ENCODE peak calls at places on chromosome 19, in five cellular contexts. J is thoracic aorta; N is bronchial epithelial cell; I is CD8-positive, alpha-beta T cell; G is dorsolateral prefrontal cortex. K is an unnamed sample.
A peak's percentile ranks its signal among the peaks of the same experiment; 100 is the strongest.

GRCh38 chr19:16594681-16595091 is 22.5 kb upstream of the SLC35E1 start:
- DNase-seq in J (no peak), N (no peak), I (peak; percentile 29), G (no peak), K (no peak)

GRCh38 chr19:47274891-47275865 is 493 bp downstream of the INAFM1 start:
- DNase-seq in J (no peak), N (no peak), I (peak; percentile 30), G (no peak), K (no peak)

GRCh38 chr19:14515501-14516047 is 2.6 kb downstream of the DNAJB1 start:
- DNase-seq in J (no peak), N (no peak), I (no peak), G (no peak), K (no peak)

GRCh38 chr19:2476451-2477140 is 669 bp downstream of the GADD45B start:
- DNase-seq in J (no peak), N (no peak), I (peak; percentile 67), G (no peak), K (peak; percentile 59)

GRCh38 chr19:56066152-56067023 is 54.7 kb downstream of the ZNF787 start:
- DNase-seq in J (no peak), N (peak; percentile 21), I (peak; percentile 66), G (no peak), K (peak; percentile 75)

GRCh38 chr19:16293133-16294085 is 31.2 kb upstream of the KLF2 start:
- DNase-seq in J (peak; percentile 63), N (peak; percentile 20), I (no peak), G (no peak), K (peak; percentile 95)

GRCh38 chr19:1263198-1263597 is 5.9 kb upstream of the CIRBP start:
- DNase-seq in J (no peak), N (no peak), I (no peak), G (no peak), K (no peak)

GRCh38 chr19:38383743-38384142 is 4.1 kb downstream of the GGN start:
- DNase-seq in J (no peak), N (no peak), I (no peak), G (no peak), K (no peak)

GRCh38 chr19:18450934-18451836 is 13.3 kb upstream of the ISYNA1 start:
- DNase-seq in J (no peak), N (no peak), I (peak; percentile 88), G (peak; percentile 86), K (peak; percentile 53)

DNA sequence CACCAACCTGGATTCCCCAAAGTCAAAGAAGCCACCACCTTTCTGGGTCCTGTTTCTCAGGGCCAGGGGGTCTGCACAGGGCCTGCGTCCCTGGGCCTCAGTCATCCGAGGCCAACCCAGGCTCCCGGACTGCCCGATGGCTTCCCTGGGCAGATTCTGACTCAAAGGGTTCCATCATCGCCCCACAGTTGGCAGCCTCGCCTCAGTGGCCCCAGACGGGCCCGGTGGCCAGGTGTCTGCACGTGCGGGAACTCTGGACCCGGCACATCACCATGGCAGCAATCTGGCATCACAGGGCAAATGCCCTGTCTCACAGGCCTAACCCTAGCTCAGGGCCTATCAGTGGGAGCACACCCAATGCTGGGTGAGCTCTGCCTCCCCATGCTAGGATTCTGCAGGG is 2.9 kb downstream of the IGFL1 start:
- DNase-seq in J (no peak), N (no peak), I (no peak), G (no peak), K (no peak)
- H3K4me3 ChIP-seq in J (no peak overlapping the region), N (no peak overlapping the region), I (no peak overlapping the region), G (no peak overlapping the region), K (no peak overlapping the region)

DNA sequence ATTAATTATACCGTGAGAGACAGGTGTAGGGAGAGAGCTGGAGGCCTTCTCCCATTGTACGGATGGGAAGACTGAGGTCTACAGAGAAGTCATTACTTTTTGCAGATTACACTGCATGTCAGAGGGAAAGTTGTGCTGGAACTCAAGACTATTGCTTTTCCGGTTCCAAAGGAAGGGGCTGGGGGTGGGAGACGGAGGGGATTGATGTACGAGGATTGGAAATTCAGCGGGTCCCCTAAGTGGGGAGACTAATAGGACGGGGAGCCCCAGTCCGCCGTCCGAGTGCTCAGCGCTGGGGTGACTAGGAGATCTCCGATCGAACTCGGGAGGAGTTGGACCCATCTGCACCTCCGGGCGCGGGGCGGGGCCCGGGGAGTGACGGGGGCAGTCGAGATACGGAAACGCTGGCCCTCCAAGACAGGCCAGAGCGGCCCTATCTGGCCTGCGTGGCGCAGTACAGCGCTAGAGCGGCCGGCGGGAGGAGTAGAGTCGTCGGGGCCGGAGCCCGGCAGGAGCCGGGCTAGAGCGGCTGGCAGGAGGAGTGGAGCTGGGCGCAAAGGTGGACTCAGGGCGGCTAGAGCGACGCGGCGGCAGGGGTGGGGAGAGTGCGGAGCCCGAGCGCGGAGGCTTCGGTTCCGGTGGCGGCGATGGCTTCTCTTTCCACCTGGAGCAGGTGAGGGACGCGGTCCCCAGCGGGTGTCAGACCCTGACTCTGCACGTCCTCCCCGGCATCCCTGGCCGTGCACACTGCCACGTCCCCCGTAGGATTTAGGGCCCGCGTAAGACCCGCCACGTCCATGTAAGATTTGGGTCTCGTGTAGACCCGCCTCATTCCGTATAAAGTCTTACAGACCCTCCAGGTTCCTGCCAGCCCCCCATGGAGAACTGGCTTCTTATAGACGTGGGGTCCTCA is 1.1 kb downstream of the ARHGEF1 start:
- DNase-seq in J (peak; percentile 67), N (peak; percentile 86), I (peak; percentile 90), G (peak; percentile 95), K (peak; percentile 99)
- TF ChIP-seq CTCF in J (no peak), N (no peak), I (no peak), G (peak; percentile 70), K (peak; percentile 6)

GRCh38 chr19:53285087-53285486 is 17.6 kb upstream of the VN1R4 start:
- DNase-seq in J (no peak), N (no peak), I (no peak), G (no peak), K (no peak)
- H3K4me3 ChIP-seq in J (no peak overlapping the region), N (no peak overlapping the region), I (no peak overlapping the region), G (no peak overlapping the region), K (no peak overlapping the region)

GRCh38 chr19:45730389-45731288 is at the start of gene FBXO46:
- DNase-seq in J (peak; percentile 94), N (peak; percentile 97), I (peak; percentile 94), G (peak; percentile 97), K (peak; percentile 98)
- TF ChIP-seq CTCF in J (no peak), N (peak; percentile 28), I (no peak), G (peak; percentile 24), K (no peak)

DNA sequence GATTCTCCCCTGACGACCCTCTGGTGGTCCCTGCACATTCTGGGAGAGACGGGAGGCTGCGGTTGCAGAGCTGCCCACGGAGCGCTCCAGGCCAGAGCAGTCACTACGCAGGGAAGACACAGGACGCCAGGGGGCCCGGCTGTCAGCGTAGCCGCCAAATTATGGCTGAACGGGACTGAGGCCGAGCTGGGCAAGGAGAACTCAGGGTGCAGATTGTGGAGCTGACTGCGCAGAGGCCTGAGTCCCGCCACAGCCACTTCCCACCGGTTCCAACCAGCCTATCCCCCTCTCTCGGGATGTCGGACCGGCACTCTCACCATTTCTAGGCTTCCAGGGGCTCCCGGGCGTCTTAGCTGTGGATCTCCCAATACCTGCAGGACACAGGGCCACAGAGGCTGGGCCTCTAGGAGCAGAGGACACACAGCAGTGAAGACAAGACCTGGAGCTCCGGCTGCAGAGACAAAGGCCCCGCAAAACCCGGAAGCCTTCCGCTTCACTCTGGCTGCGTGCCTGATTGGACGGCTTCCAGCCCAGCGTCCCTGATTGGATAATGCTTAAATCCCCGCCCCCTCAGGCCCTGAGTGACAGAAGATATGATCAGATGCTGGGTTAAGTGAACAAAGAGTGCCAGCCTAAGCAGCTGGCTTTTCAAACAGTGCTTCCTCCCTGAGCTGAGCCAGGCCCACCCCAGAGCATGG is at the start of gene ZNF737:
- DNase-seq in J (peak; percentile 88), N (peak; percentile 87), I (peak; percentile 93), G (peak; percentile 95), K (peak; percentile 90)
- H3K4me3 ChIP-seq in J (peak within 1 kb of the TSS; percentile 91), N (peak within 1 kb of the TSS; percentile 60), I (peak within 1 kb of the TSS; percentile 80), G (peak within 1 kb of the TSS; percentile 89), K (peak within 1 kb of the TSS; percentile 73)

DNA sequence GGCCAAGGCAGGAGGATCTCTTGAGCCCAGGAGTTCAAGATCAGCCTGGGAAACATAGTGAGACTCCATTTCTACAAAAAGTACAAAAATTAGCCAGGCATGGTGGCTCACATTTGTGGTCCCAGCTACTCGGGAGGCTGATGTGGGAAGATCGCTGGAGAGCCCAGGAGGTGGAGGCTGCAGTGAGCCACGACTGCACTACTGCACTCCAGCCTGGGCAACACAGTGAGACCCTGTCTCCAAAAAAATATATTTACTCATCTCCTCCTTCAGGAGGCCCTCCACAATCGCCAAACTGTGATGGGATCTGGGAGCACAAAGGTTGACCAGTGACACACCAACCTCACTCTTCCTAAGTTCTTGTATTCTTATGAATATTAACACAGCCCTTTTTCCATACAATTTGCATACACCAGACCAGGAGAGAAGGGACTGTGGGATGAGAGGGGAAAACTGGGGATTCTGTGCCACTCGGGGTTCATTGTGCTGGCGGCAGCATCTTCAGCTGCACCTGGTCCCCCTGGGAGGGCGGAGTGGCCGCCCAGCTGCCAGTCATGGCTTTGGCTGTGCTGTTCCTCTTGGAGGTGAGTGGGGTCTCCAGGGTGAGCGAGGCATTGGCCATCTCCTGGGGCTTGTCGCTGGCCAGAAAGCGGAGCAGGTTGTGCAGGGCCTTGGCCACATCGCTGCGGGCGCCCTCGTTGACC is 5.8 kb upstream of the OPA3 start:
- DNase-seq in J (no peak), N (no peak), I (no peak), G (no peak), K (no peak)
- TF ChIP-seq CTCF in J (no peak), N (no peak), I (no peak), G (no peak), K (no peak)

GRCh38 chr19:3712663-3713531 is 4.7 kb downstream of the TJP3 start:
- DNase-seq in J (no peak), N (no peak), I (no peak), G (no peak), K (no peak)

GRCh38 chr19:3707868-3708206 is 347 bp upstream of the TJP3 start:
- DNase-seq in J (no peak), N (no peak), I (no peak), G (no peak), K (no peak)

GRCh38 chr19:3710265-3710812 is 2.2 kb downstream of the TJP3 start:
- DNase-seq in J (no peak), N (peak; percentile 59), I (no peak), G (no peak), K (peak; percentile 30)

GRCh38 chr19:3708207-3708931 is at the start of gene TJP3:
- DNase-seq in J (no peak), N (peak; percentile 30), I (no peak), G (no peak), K (no peak)
- H3K4me3 ChIP-seq in J (no peak within 1 kb of the TSS), N (peak within 1 kb of the TSS; percentile 11), I (no peak within 1 kb of the TSS), G (no peak within 1 kb of the TSS), K (no peak within 1 kb of the TSS)

K was measured in foreskin fibroblast.